ENCODE peak calls at places on chromosome 18, in seven cellular contexts. F is GM23338, R is fibroblast of lung, M is OCI-LY7, Z is adrenal gland, K is body of pancreas, I is thoracic aorta. V is an unnamed sample. For H3K36me3, the result is how much of the 10 kb centered on the place peaks cover.

GRCh38 chr18:49052891-49053644 is 102.3 kb upstream of the SMAD7 start:
- DNase-seq in F (no peak), R (peak), M (no peak), Z (no peak), K (peak), I (no peak), V (no peak)

GRCh38 chr18:49300538-49300937 is 159.9 kb downstream of the DYM start:
- DNase-seq in F (no peak), R (no peak), M (no peak), Z (no peak), K (no peak), I (no peak), V (no peak)

GRCh38 chr18:77102246-77103040 is 30.1 kb downstream of the MBP start:
- DNase-seq in F (no peak), R (peak), M (peak), Z (no peak), K (no peak), I (no peak), V (no peak)

GRCh38 chr18:56019156-56019555 is 431.2 kb upstream of the TCF4 start:
- DNase-seq in F (no peak), R (no peak), M (no peak), Z (no peak), K (no peak), I (no peak), V (no peak)

GRCh38 chr18:74546751-74547530 is 12.6 kb downstream of the CNDP1 start:
- DNase-seq in F (no peak), R (peak), M (no peak), Z (no peak), K (peak), I (no peak), V (no peak)

GRCh38 chr18:2848879-2849254 is 2.1 kb downstream of the EMILIN2 start:
- DNase-seq in F (no peak), R (no peak), M (no peak), Z (no peak), K (no peak), I (no peak), V (no peak)

GRCh38 chr18:51622676-51623075 is 425.2 kb upstream of the MEX3C start:
- DNase-seq in F (no peak), R (no peak), M (no peak), Z (no peak), K (no peak), I (no peak), V (no peak)

GRCh38 chr18:69659142-69659651 is 258.5 kb downstream of the DOK6 start:
- DNase-seq in F (no peak), R (no peak), M (no peak), Z (no peak), K (no peak), I (no peak), V (no peak)

GRCh38 chr18:60872434-60872833 is 460.8 kb upstream of the CDH20 start:
- DNase-seq in F (no peak), R (no peak), M (no peak), Z (no peak), K (no peak), I (no peak), V (no peak)

GRCh38 chr18:59477849-59478248 is 118.8 kb upstream of the LMAN1 start:
- DNase-seq in F (no peak), R (no peak), M (no peak), Z (no peak), K (no peak), I (no peak), V (no peak)

GRCh38 chr18:34495434-34495833 is 214.7 kb upstream of the DTNA start:
- DNase-seq in F (no peak), R (no peak), M (no peak), Z (no peak), K (no peak), I (no peak), V (no peak)

GRCh38 chr18:10417679-10418078 is 36.8 kb upstream of the APCDD1 start:
- DNase-seq in F (no peak), R (peak), M (no peak), Z (no peak), K (no peak), I (no peak), V (no peak)
- H3K36me3 ChIP-seq in F (under half), R (under half), M (under half), Z (under half), K (under half), I (under half), V (under half)

GRCh38 chr18:6982398-6982797 is 135.2 kb downstream of the LAMA1 start:
- DNase-seq in F (peak), R (no peak), M (no peak), Z (no peak), K (no peak), I (no peak), V (no peak)
- H3K36me3 ChIP-seq in F (under half), R (under half), M (under half), Z (under half), K (under half), I (under half), V (under half)

GRCh38 chr18:32126538-32126937 is 34.9 kb downstream of the RNF138 start:
- DNase-seq in F (no peak), R (no peak), M (no peak), Z (no peak), K (no peak), I (no peak), V (no peak)
- H3K36me3 ChIP-seq in F (under half), R (under half), M (half or more), Z (under half), K (under half), I (under half), V (under half)

GRCh38 chr18:9449580-9449979 is 25.7 kb upstream of the RALBP1 start:
- DNase-seq in F (no peak), R (no peak), M (no peak), Z (no peak), K (no peak), I (no peak), V (no peak)

GRCh38 chr18:9447334-9447733 is 28.0 kb upstream of the RALBP1 start:
- DNase-seq in F (no peak), R (no peak), M (no peak), Z (no peak), K (no peak), I (no peak), V (no peak)

GRCh38 chr18:9449987-9450386 is 25.3 kb upstream of the RALBP1 start:
- DNase-seq in F (no peak), R (no peak), M (no peak), Z (no peak), K (no peak), I (no peak), V (no peak)

GRCh38 chr18:9444549-9444948 is 30.8 kb upstream of the RALBP1 start:
- DNase-seq in F (no peak), R (no peak), M (no peak), Z (no peak), K (no peak), I (no peak), V (no peak)

GRCh38 chr18:9446839-9447238 is 28.5 kb upstream of the RALBP1 start:
- DNase-seq in F (no peak), R (peak), M (no peak), Z (no peak), K (no peak), I (no peak), V (no peak)
- H3K36me3 ChIP-seq in F (under half), R (under half), M (under half), Z (under half), K (under half), I (under half), V (under half)

DNA sequence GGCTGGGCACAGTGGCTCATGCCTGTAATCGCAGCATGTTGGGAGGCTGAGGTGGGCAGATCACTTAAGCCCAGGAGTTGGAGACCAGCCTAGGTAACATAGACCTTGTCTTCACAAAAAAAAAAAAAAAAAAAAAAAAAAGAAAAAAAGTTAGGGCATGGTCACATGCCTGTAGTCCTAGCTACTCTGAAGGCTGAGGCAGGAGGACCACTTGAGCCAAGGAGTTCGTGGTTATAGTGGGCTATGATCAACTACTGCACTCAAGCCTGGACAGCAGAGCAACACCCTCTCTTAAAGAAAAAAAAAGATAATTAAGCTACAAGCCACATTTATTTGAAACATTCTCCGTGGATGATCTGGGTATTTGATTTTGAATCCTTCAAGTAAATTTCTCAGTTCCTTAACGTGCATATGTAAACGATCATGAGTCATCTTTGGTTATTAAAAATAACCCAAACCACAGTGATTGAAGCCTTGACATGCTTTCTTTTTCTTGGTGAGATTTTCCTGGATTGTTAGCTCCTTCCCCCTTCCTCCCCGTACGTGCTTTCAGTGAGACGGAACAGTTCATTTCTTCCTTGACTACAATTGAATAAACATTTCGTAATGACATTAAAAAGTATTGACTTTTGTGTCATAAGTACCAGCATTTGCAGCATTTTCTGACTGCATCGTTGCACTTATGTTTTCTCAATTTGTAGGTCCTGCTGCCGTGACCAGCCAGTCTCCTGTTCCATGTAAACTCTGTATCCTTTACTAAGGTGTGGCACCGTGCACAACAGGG is 20.3 kb downstream of the RMC1 start:
- DNase-seq in F (no peak), R (peak), M (no peak), Z (no peak), K (no peak), I (no peak), V (no peak)
- H3K36me3 ChIP-seq in F (under half), R (under half), M (half or more), Z (under half), K (half or more), I (half or more), V (half or more)

GRCh38 chr18:8431036-8431435 is 178.2 kb upstream of the RAB12 start:
- DNase-seq in F (no peak), R (no peak), M (no peak), Z (no peak), K (no peak), I (no peak), V (no peak)
- H3K36me3 ChIP-seq in F (under half), R (under half), M (under half), Z (under half), K (under half), I (under half), V (under half)

GRCh38 chr18:8300749-8301148 is 308.5 kb upstream of the RAB12 start:
- DNase-seq in F (no peak), R (peak), M (no peak), Z (no peak), K (no peak), I (no peak), V (no peak)
- H3K36me3 ChIP-seq in F (under half), R (under half), M (under half), Z (under half), K (under half), I (under half), V (under half)

DNA sequence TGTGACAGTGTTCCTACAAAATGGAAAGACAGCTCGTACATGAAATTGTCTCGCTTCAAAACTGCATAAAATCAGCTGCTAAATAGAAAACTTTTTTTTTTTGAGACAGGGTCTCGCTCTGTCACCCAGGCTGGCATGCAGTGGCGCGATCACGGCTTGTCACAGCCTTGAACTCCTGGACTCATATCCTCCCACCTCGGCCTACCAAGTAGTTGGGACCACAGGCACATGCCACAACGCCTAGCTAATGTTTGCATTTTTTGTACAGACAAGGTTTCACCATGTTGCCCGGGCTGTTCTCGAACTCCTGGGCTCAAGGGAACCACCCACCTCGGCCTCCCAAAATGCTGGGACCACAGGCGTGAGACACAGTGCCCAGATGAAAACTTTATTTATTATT is 3.2 kb downstream of the TXNL4A start:
- DNase-seq in F (no peak), R (no peak), M (no peak), Z (no peak), K (no peak), I (no peak), V (no peak)
- H3K36me3 ChIP-seq in F (under half), R (under half), M (half or more), Z (under half), K (under half), I (under half), V (under half)

GRCh38 chr18:41966943-41967342 is 11.9 kb downstream of the PIK3C3 start:
- DNase-seq in F (no peak), R (no peak), M (no peak), Z (no peak), K (no peak), I (no peak), V (no peak)
- H3K36me3 ChIP-seq in F (under half), R (under half), M (under half), Z (under half), K (under half), I (under half), V (under half)

GRCh38 chr18:11891737-11892136 is 16.4 kb downstream of the MPPE1 start:
- DNase-seq in F (no peak), R (no peak), M (no peak), Z (no peak), K (no peak), I (no peak), V (no peak)
- H3K36me3 ChIP-seq in F (under half), R (under half), M (under half), Z (under half), K (under half), I (under half), V (under half)